ENCODE peak calls at places on chromosomes 6 and 20, in four cellular contexts. H, R, X and F are unnamed samples. For H3K4me1, the result is how much of the 10 kb centered on the place peaks cover.

GRCh38 chr6:157314705-157315321 is 8.5 kb downstream of the TMEM242 start:
- DNase-seq in H (peak), R (no peak), X (peak), F (no peak)

GRCh38 chr6:71545905-71546304 is 257.3 kb downstream of the OGFRL1 start:
- DNase-seq in H (no peak), R (no peak), X (no peak), F (no peak)

GRCh38 chr6:77707603-77708002 is 54.8 kb downstream of the MEI4 start:
- DNase-seq in H (no peak), R (no peak), X (no peak), F (no peak)

GRCh38 chr20:34060970-34061369 is 51.1 kb downstream of the EIF2S2 start:
- DNase-seq in H (no peak), R (no peak), X (no peak), F (no peak)

GRCh38 chr6:43744490-43744889 is 25.5 kb upstream of the VEGFA start:
- DNase-seq in H (no peak), R (no peak), X (no peak), F (no peak)

GRCh38 chr6:33217246-33217645 is 8.9 kb downstream of the RING1 start:
- DNase-seq in H (no peak), R (no peak), X (no peak), F (no peak)

GRCh38 chr6:44119704-44120262 is 7.5 kb downstream of the MRPL14 start:
- DNase-seq in H (no peak), R (no peak), X (no peak), F (no peak)

GRCh38 chr6:93219447-93219846 is 199.9 kb downstream of the EPHA7 start:
- DNase-seq in H (no peak), R (no peak), X (no peak), F (no peak)

GRCh38 chr20:5602346-5602745 is 147.9 kb upstream of the SHLD1 start:
- DNase-seq in H (no peak), R (no peak), X (no peak), F (no peak)

GRCh38 chr6:72784581-72784980 is 162.7 kb downstream of the KCNQ5 start:
- DNase-seq in H (no peak), R (no peak), X (no peak), F (no peak)

GRCh38 chr6:83311231-83311630 is 118.1 kb downstream of the RWDD2A start:
- DNase-seq in H (no peak), R (no peak), X (no peak), F (no peak)

GRCh38 chr6:150684715-150685459 is 85.2 kb downstream of the PLEKHG1 start:
- DNase-seq in H (no peak), R (no peak), X (no peak), F (peak)

GRCh38 chr6:30830438-30830837 is 53.9 kb upstream of the DDR1 start:
- DNase-seq in H (no peak), R (no peak), X (no peak), F (no peak)

GRCh38 chr20:9958693-9959092 is 76.1 kb upstream of the ANKEF1 start:
- DNase-seq in H (no peak), R (no peak), X (no peak), F (no peak)

GRCh38 chr6:73452107-73452461 is at the start of gene CGAS:
- DNase-seq in H (peak), R (peak), X (peak), F (peak)

GRCh38 chr6:44630125-44631028 is 242.9 kb downstream of the CDC5L start:
- DNase-seq in H (peak), R (peak), X (no peak), F (no peak)

GRCh38 chr6:33880746-33881145 is 76.9 kb upstream of the MLN start:
- DNase-seq in H (no peak), R (no peak), X (no peak), F (no peak)

GRCh38 chr6:26043389-26044139 is 43.7 kb upstream of the HFE start:
- DNase-seq in H (no peak), R (peak), X (peak), F (peak)

GRCh38 chr20:63698739-63699465 is 2.5 kb downstream of the TNFRSF6B start:
- DNase-seq in H (no peak), R (peak), X (no peak), F (no peak)

GRCh38 chr20:46964299-46965123 is 69.9 kb downstream of the EYA2 start:
- DNase-seq in H (no peak), R (no peak), X (no peak), F (no peak)

GRCh38 chr6:151285121-151285520 is 45.4 kb downstream of the AKAP12 start:
- DNase-seq in H (peak), R (no peak), X (no peak), F (no peak)

GRCh38 chr6:137823826-137824501 is 43.1 kb upstream of the TNFAIP3 start:
- DNase-seq in H (no peak), R (no peak), X (no peak), F (peak)

GRCh38 chr6:45688180-45688579 is 310.4 kb upstream of the SUPT3H start:
- DNase-seq in H (no peak), R (no peak), X (peak), F (no peak)

GRCh38 chr6:19697744-19698290 is 139.4 kb upstream of the ID4 start:
- DNase-seq in H (no peak), R (no peak), X (no peak), F (no peak)

GRCh38 chr6:2270049-2270448 is 24.6 kb upstream of the GMDS start:
- DNase-seq in H (no peak), R (no peak), X (no peak), F (no peak)

GRCh38 chr6:2266845-2267244 is 21.4 kb upstream of the GMDS start:
- DNase-seq in H (no peak), R (no peak), X (no peak), F (no peak)

GRCh38 chr6:2263896-2264295 is 18.5 kb upstream of the GMDS start:
- DNase-seq in H (no peak), R (no peak), X (no peak), F (no peak)

GRCh38 chr6:2264932-2265331 is 19.5 kb upstream of the GMDS start:
- DNase-seq in H (no peak), R (no peak), X (no peak), F (no peak)

GRCh38 chr6:2266031-2266430 is 20.6 kb upstream of the GMDS start:
- DNase-seq in H (no peak), R (no peak), X (no peak), F (no peak)
- H3K4me1 ChIP-seq in H (under half), R (under half), X (under half), F (under half)

GRCh38 chr6:136410201-136411027 is 120.8 kb upstream of the BCLAF1 start:
- DNase-seq in H (no peak), R (no peak), X (no peak), F (no peak)
- H3K4me1 ChIP-seq in H (under half), R (under half), X (under half), F (under half)

GRCh38 chr20:1377341-1377871 is 15.4 kb downstream of the FKBP1A start:
- DNase-seq in H (no peak), R (no peak), X (no peak), F (no peak)

GRCh38 chr20:1377984-1378742 is 14.7 kb downstream of the FKBP1A start:
- DNase-seq in H (no peak), R (no peak), X (no peak), F (no peak)

GRCh38 chr20:1376007-1376406 is 16.8 kb downstream of the FKBP1A start:
- DNase-seq in H (no peak), R (no peak), X (no peak), F (no peak)

GRCh38 chr20:1375515-1375914 is 17.3 kb downstream of the FKBP1A start:
- DNase-seq in H (no peak), R (no peak), X (no peak), F (no peak)

GRCh38 chr20:1376453-1377270 is 16.2 kb downstream of the FKBP1A start:
- DNase-seq in H (peak), R (no peak), X (peak), F (no peak)
- H3K4me1 ChIP-seq in H (half or more), R (under half), X (half or more), F (half or more)

GRCh38 chr6:15255481-15256414 is 9.9 kb downstream of the JARID2 start:
- DNase-seq in H (peak), R (no peak), X (no peak), F (no peak)
- H3K4me1 ChIP-seq in H (half or more), R (under half), X (under half), F (under half)

GRCh38 chr20:51534764-51535386 is 7.6 kb downstream of the NFATC2 start:
- DNase-seq in H (no peak), R (no peak), X (no peak), F (no peak)

GRCh38 chr20:51532577-51533191 is 9.8 kb downstream of the NFATC2 start:
- DNase-seq in H (no peak), R (peak), X (no peak), F (peak)

GRCh38 chr20:51540585-51540984 is 1.9 kb downstream of the NFATC2 start:
- DNase-seq in H (no peak), R (no peak), X (no peak), F (no peak)

GRCh38 chr20:51533291-51534172 is 9.0 kb downstream of the NFATC2 start:
- DNase-seq in H (peak), R (no peak), X (no peak), F (no peak)

DNA sequence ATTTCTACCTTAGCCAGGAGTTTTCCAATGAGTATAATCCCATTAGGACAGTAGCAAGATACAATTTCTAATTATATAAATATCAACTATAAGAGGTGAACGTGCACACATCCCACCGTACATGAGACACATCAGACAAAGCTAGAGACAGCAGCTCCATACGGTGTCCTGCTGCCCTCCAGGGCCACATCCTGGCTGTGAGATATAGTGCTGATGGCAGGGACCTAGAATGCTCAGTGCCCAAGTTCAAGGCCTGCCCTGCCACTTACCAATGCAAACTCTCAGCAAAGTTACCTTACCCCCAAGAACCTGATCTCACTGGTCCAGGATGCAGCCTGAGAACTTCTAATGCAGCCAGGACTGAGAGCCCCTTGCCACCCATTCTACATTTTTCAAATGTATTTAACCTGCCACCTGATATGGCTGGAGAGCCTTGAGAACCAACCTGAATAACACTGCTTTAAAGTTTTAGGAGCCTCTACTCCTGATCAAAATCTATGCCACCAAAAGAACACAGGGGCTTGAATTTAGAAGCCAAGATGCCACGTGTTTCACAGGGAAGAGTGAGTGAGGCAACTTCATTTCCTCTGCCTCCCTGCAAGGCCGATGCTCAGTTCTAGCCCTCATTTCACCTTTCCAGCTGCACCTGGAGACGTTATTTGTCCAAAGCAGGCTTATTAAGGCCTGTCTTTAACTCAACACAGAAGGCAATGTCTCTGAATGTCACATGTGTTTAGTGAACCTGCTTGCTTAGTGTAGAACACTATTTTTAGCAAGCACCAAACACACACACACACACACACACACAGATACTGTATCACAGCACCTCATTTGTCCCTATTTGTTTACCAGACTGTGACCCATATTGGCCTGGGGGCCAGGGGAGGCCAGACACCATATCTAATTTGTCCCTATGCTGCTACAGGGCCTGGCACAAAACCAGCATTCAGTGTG is 6.1 kb downstream of the NFATC2 start:
- DNase-seq in H (no peak), R (no peak), X (no peak), F (no peak)
- H3K4me1 ChIP-seq in H (half or more), R (under half), X (under half), F (half or more)

GRCh38 chr20:44580581-44581268 is 1.7 kb upstream of the PKIG start:
- DNase-seq in H (peak), R (no peak), X (no peak), F (no peak)

GRCh38 chr20:44576297-44576696 is 6.1 kb upstream of the PKIG start:
- DNase-seq in H (peak), R (no peak), X (no peak), F (no peak)

GRCh38 chr20:44581515-44581914 is 864 bp upstream of the PKIG start:
- DNase-seq in H (peak), R (no peak), X (no peak), F (no peak)

GRCh38 chr20:44582321-44583025 is at the start of gene PKIG:
- DNase-seq in H (peak), R (no peak), X (no peak), F (peak)

DNA sequence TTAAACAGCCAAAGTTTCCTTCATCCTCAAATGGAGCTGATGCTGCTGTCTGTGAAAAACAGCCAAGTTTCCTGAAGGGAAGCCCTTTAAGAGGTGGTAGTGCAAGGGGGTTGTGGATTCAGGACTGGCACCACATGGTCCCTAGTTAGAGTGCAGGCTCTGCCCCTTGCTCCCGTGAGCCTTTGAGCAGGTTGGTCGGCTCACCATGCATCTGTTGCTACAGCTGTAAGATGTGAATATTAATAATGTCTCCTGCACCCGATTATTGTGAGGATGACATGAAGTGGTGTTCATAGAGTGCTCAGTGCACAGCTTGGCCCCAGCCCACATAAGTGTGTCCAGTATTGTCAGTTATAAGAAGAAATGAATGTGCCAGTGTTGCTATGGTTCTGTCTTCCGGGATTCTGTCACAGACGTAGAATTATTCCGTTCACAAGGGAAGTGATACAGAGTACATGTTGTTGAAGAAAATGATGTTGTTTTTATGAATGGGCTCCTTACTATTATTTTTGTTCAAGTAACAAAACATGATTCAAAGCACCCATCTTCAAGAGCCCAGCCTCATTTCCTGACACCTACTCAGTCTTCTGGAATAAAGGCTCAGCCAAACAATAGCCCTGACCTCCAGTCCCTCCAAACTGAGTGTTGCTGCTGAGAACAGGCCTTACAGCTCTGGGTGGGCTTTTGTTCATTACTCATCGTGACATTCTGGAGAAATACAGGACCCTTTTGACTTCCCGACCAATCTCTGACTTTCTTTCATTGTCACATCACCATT is 2.9 kb upstream of the PKIG start:
- DNase-seq in H (peak), R (no peak), X (no peak), F (no peak)
- H3K4me1 ChIP-seq in H (half or more), R (under half), X (half or more), F (under half)

GRCh38 chr6:1858865-1859264 is 249.2 kb downstream of the FOXC1 start:
- DNase-seq in H (no peak), R (no peak), X (no peak), F (no peak)
- H3K4me1 ChIP-seq in H (under half), R (under half), X (under half), F (under half)